ENCODE peak calls at places on chromosomes 5 and 9, in ten cellular contexts. E is prostate gland, A is neural crest cell, Y is heart right ventricle, O is epithelial cell of esophagus, Z is mucosa of descending colon, S is cardiac fibroblast, G is WTC11, B is AG04450, P is hepatocyte. L is an unnamed sample.

GRCh38 chr9:91589101-91589553 is 165.5 kb upstream of the NFIL3 start:
- DNase-seq in E (peak; percentile 10), A (no peak), Y (peak; percentile 36), O (peak; percentile 51), Z (no peak), S (peak; percentile 92), G (no peak), B (peak; percentile 59), P (peak; percentile 51), L (no peak)

GRCh38 chr9:113536483-113537226 is 73.1 kb downstream of the RGS3 start:
- DNase-seq in E (no peak), A (peak; percentile 53), Y (peak; percentile 89), O (no peak), Z (peak; percentile 75), S (peak; percentile 43), G (no peak), B (no peak), P (no peak), L (peak; percentile 68)

GRCh38 chr5:180191716-180192115 is 17.3 kb downstream of the RASGEF1C start:
- DNase-seq in E (no peak), A (no peak), Y (no peak), O (no peak), Z (no peak), S (no peak), G (no peak), B (no peak), P (no peak), L (no peak)

GRCh38 chr9:124344291-124345050 is 70.8 kb downstream of the PSMB7 start:
- DNase-seq in E (no peak), A (no peak), Y (no peak), O (no peak), Z (peak; percentile 45), S (no peak), G (no peak), B (no peak), P (no peak), L (no peak)

GRCh38 chr5:156411131-156411727 is 84.3 kb downstream of the SGCD start:
- DNase-seq in E (no peak), A (no peak), Y (peak; percentile 12), O (no peak), Z (no peak), S (peak; percentile 68), G (no peak), B (peak; percentile 21), P (peak; percentile 29), L (no peak)

GRCh38 chr9:95511952-95512750 is 4.6 kb downstream of the PTCH1 start:
- DNase-seq in E (no peak), A (no peak), Y (no peak), O (peak; percentile 39), Z (no peak), S (no peak), G (peak; percentile 47), B (no peak), P (peak; percentile 46), L (no peak)

GRCh38 chr5:37696190-37697021 is 143.4 kb downstream of the GDNF start:
- DNase-seq in E (no peak), A (no peak), Y (no peak), O (peak; percentile 85), Z (no peak), S (peak; percentile 41), G (no peak), B (no peak), P (peak; percentile 23), L (no peak)

GRCh38 chr9:23538060-23538387 is 288.0 kb downstream of the ELAVL2 start:
- DNase-seq in E (no peak), A (no peak), Y (no peak), O (no peak), Z (no peak), S (no peak), G (no peak), B (no peak), P (no peak), L (no peak)

GRCh38 chr5:54611290-54611951 is 93.9 kb downstream of the SNX18 start:
- DNase-seq in E (no peak), A (no peak), Y (no peak), O (no peak), Z (no peak), S (no peak), G (no peak), B (no peak), P (no peak), L (no peak)

GRCh38 chr5:104941030-104941645 is 1378.5 kb upstream of the NUDT12 start:
- DNase-seq in E (no peak), A (no peak), Y (no peak), O (no peak), Z (no peak), S (no peak), G (no peak), B (no peak), P (no peak), L (no peak)

DNA sequence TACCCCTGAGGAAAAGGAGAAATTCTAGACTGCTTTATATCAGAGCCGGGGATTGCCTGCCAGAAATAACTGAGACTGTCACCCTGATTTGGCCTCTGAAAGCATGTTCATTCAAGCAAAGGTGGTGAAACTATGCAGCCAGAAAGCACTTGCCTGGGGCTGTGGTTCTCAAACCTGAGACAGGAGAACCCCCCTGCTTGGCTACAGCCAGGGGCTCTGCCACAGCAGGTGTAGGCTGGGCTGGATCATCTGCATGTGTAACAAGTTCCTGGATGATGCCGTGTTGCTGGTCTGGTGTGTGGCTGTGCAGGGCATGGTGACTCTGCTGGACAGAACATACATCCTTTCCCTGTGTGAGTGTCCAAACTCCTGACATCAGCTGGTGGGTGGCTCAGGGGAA is 157.9 kb downstream of the NXNL2 start:
- DNase-seq in E (peak; percentile 41), A (no peak), Y (no peak), O (peak; percentile 58), Z (no peak), S (no peak), G (no peak), B (no peak), P (no peak), L (no peak)
- TF ChIP-seq CTCF in E (no peak), A (no peak), Y (no peak), O (no peak), Z (no peak), S (no peak), G (no peak), B (no peak), P (no peak), L (no peak)

GRCh38 chr5:127295454-127295853 is 4.9 kb downstream of the MEGF10 start:
- DNase-seq in E (no peak), A (no peak), Y (no peak), O (no peak), Z (no peak), S (no peak), G (no peak), B (no peak), P (no peak), L (no peak)

GRCh38 chr5:127298623-127299022 is 8.0 kb downstream of the MEGF10 start:
- DNase-seq in E (no peak), A (peak; percentile 48), Y (no peak), O (no peak), Z (no peak), S (no peak), G (no peak), B (no peak), P (no peak), L (no peak)

GRCh38 chr5:127296321-127296720 is 5.7 kb downstream of the MEGF10 start:
- DNase-seq in E (no peak), A (no peak), Y (no peak), O (peak; percentile 79), Z (no peak), S (no peak), G (no peak), B (no peak), P (no peak), L (no peak)

GRCh38 chr5:127298036-127298429 is 7.4 kb downstream of the MEGF10 start:
- DNase-seq in E (no peak), A (no peak), Y (no peak), O (no peak), Z (no peak), S (no peak), G (no peak), B (no peak), P (no peak), L (no peak)

GRCh38 chr5:127297348-127298035 is 6.9 kb downstream of the MEGF10 start:
- DNase-seq in E (no peak), A (no peak), Y (no peak), O (no peak), Z (no peak), S (no peak), G (no peak), B (no peak), P (no peak), L (no peak)
- TF ChIP-seq CTCF in E (no peak), A (no peak), Y (no peak), O (no peak), Z (no peak), S (no peak), G (no peak), B (no peak), P (no peak), L (no peak)

DNA sequence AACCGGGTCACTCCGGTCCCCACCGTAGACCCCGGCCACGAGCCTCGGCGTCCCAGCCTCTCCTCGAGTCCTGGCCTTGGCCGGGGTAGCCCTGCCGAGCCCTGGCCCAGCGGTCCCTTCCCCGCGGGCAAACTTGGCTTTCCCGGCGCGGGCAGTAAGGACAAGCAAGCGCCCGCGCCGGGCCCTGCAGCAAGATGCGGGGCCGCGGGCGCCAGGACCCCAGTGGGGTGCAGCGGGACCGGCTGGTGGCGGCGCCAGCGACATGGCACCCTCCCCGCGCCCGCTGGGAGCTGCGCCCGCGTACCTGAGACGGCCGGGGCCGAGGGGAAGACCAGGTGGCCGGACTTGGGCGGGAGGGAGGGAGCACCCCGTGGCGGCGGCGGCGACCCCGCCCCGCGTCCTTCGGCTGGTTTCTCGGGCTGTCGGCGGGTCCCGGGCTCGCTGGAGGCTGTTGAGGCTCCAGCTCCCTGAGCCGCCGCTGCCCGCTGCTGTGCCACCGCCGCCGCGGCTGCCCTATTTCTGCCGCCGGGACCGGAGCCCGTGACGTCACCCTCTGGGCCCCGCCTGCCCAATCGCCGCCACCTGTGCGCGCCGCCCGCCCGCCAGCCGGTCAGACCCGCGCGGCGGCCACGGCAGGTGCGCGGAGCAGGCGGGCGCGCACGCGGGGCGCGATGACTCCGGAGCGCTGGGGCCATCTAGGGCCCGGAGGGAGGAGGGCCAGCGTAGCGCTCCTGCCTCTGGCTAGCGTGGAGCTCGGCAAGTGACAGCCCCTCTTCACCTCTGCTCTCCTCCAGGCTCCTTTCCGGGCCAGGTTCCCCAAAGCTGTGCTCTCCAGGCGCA is at the start of gene FSTL4:
- DNase-seq in E (peak; percentile 53), A (peak; percentile 15), Y (no peak), O (peak; percentile 43), Z (peak; percentile 53), S (no peak), G (peak; percentile 75), B (no peak), P (peak; percentile 68), L (no peak)
- TF ChIP-seq CTCF in E (no peak), A (no peak), Y (no peak), O (no peak), Z (no peak), S (no peak), G (no peak), B (no peak), P (no peak), L (no peak)

DNA sequence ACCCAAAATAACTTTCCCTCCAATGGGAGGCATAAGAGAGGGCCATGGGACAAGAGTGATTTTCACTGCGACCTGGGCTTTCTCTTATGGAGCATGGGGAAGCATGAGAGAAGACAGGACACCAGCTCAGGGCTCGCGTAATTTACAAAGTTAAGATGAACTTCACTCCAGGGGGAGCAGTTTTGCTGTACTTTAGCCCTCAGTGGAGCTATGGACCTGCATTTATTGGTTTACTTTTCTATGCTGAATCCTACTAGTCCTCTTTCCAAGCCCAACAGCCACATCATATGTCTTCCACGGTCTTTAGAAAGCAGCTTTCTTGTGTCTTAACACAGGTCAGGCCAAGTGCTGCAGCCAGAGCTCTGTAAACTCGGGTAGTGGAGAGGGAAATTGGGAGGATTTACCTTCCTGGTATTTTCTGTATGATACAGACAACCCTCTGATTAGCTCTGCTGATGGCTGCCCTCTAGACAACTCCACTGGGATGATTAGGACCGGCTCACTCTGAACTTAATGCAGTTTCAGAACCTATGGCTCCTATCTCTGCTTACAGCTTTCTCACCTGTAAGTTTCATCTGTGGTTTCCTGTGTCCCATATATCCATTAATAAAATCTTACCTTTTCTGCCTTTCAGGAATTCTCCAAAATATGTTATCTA is 581.0 kb upstream of the RORB start:
- DNase-seq in E (no peak), A (no peak), Y (no peak), O (peak; percentile 46), Z (no peak), S (peak; percentile 15), G (peak; percentile 14), B (no peak), P (peak; percentile 58), L (no peak)
- TF ChIP-seq CTCF in E (no peak), A (peak; percentile 46), Y (no peak), O (peak; percentile 48), Z (no peak), S (no peak), G (no peak), B (no peak), P (peak; percentile 46), L (no peak)

L was measured in suprapubic skin.